ENCODE peak calls at places on chromosomes 7 and 10, in four cellular contexts. One of them, this sample, is unnamed.

GRCh38 chr10:31582365-31583052 is 263.5 kb downstream of the ZEB1 start:
- DNase-seq in DND-41: no peak
- DNase-seq in A549: peak; percentile 66
- DNase-seq in trophoblast cell: peak; percentile 66
- DNase-seq in this sample: no peak

GRCh38 chr10:122084286-122085041 is 95.5 kb downstream of the TACC2 start:
- DNase-seq in A549: no peak
- DNase-seq in DND-41: no peak
- DNase-seq in trophoblast cell: no peak
- DNase-seq in this sample: no peak

GRCh38 chr7:41977165-41977651 is 259.8 kb downstream of the GLI3 start:
- DNase-seq in A549: peak; percentile 28
- DNase-seq in trophoblast cell: peak; percentile 45
- DNase-seq in DND-41: peak; percentile 15
- DNase-seq in this sample: no peak

GRCh38 chr7:139598642-139599041 is 75.2 kb downstream of the CLEC2L start:
- DNase-seq in DND-41: no peak
- DNase-seq in trophoblast cell: no peak
- DNase-seq in A549: no peak
- DNase-seq in this sample: no peak

GRCh38 chr7:138842111-138842510 is 44.1 kb upstream of the ATP6V0A4 start:
- DNase-seq in trophoblast cell: no peak
- DNase-seq in DND-41: no peak
- DNase-seq in A549: peak; percentile 15
- DNase-seq in this sample: no peak

GRCh38 chr7:117986645-117987269 is 113.5 kb upstream of the CTTNBP2 start:
- DNase-seq in DND-41: no peak
- DNase-seq in trophoblast cell: no peak
- DNase-seq in A549: no peak
- DNase-seq in this sample: no peak

GRCh38 chr7:79876769-79877362 is 257.8 kb upstream of the GNAI1 start:
- DNase-seq in DND-41: no peak
- DNase-seq in A549: no peak
- DNase-seq in trophoblast cell: peak; percentile 30
- DNase-seq in this sample: no peak

GRCh38 chr7:87148332-87148955 is 3.8 kb upstream of the DMTF1 start:
- DNase-seq in DND-41: no peak
- DNase-seq in trophoblast cell: peak; percentile 64
- DNase-seq in A549: peak; percentile 7
- DNase-seq in this sample: no peak

GRCh38 chr7:36227223-36227622 is 74.2 kb downstream of the EEPD1 start:
- DNase-seq in A549: no peak
- DNase-seq in DND-41: no peak
- DNase-seq in trophoblast cell: no peak
- DNase-seq in this sample: no peak

GRCh38 chr7:294440-295154 is 4.6 kb downstream of the FOXL3 start:
- DNase-seq in A549: no peak
- DNase-seq in trophoblast cell: no peak
- DNase-seq in DND-41: no peak
- DNase-seq in this sample: no peak

GRCh38 chr10:108544500-108545120 is 1378.7 kb downstream of the XPNPEP1 start:
- DNase-seq in DND-41: peak; percentile 29
- DNase-seq in trophoblast cell: peak; percentile 70
- DNase-seq in A549: peak; percentile 1
- DNase-seq in this sample: no peak

GRCh38 chr10:78507761-78508160 is 474.1 kb downstream of the RPS24 start:
- DNase-seq in A549: no peak
- DNase-seq in trophoblast cell: peak; percentile 40
- DNase-seq in DND-41: no peak
- DNase-seq in this sample: no peak

GRCh38 chr10:58701398-58702135 is 188.9 kb downstream of the BICC1 start:
- DNase-seq in trophoblast cell: peak; percentile 31
- DNase-seq in A549: no peak
- DNase-seq in DND-41: no peak
- DNase-seq in this sample: no peak

GRCh38 chr10:79176949-79177602 is 108.3 kb downstream of the ZMIZ1 start:
- DNase-seq in trophoblast cell: no peak
- DNase-seq in DND-41: no peak
- DNase-seq in A549: no peak
- DNase-seq in this sample: no peak

GRCh38 chr10:87873656-87874055 is 10.2 kb downstream of the PTEN start:
- DNase-seq in DND-41: no peak
- DNase-seq in A549: no peak
- DNase-seq in trophoblast cell: no peak
- DNase-seq in this sample: no peak

GRCh38 chr10:78433722-78434535 is 400.3 kb downstream of the RPS24 start:
- DNase-seq in DND-41: no peak
- DNase-seq in trophoblast cell: no peak
- DNase-seq in A549: no peak
- DNase-seq in this sample: no peak

GRCh38 chr7:69531050-69531449 is 67.2 kb upstream of the AUTS2 start:
- DNase-seq in A549: no peak
- DNase-seq in DND-41: no peak
- DNase-seq in trophoblast cell: no peak
- DNase-seq in this sample: no peak

GRCh38 chr7:69527706-69528105 is 70.6 kb upstream of the AUTS2 start:
- DNase-seq in trophoblast cell: no peak
- DNase-seq in A549: no peak
- DNase-seq in DND-41: no peak
- DNase-seq in this sample: no peak

DNA sequence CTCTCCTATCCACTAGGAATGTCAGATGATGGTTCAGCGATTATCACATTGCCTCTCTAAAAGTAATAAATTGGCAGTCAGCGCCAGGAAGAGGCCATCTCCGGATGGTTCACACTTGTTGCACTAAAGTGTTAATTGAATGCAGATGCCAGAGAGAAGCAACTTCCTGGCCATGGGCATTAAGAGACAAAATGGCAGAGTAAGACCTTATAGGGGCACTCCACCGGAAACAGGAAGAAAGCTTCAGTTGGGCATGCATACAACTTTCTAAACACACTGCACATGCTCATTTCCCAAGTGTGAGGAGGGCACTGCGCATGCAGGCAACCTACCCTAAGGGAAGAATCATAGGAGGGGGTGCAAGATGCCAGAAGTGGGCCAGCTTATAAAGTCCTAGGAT is 71.7 kb upstream of the AUTS2 start:
- DNase-seq in trophoblast cell: no peak
- DNase-seq in DND-41: no peak
- DNase-seq in A549: no peak
- DNase-seq in this sample: no peak
- H3K4me3 ChIP-seq in trophoblast cell: no peak overlapping the region
- H3K4me3 ChIP-seq in DND-41: no peak overlapping the region
- H3K4me3 ChIP-seq in A549: no peak overlapping the region
- H3K4me3 ChIP-seq in this sample: no peak overlapping the region

GRCh38 chr10:98170249-98171117 is 36.0 kb downstream of the R3HCC1L start:
- DNase-seq in A549: peak; percentile 44
- DNase-seq in DND-41: peak; percentile 40
- DNase-seq in trophoblast cell: peak; percentile 88
- DNase-seq in this sample: no peak

GRCh38 chr10:98169379-98169778 is 34.9 kb downstream of the R3HCC1L start:
- DNase-seq in A549: no peak
- DNase-seq in trophoblast cell: no peak
- DNase-seq in DND-41: no peak
- DNase-seq in this sample: no peak

GRCh38 chr10:98168147-98168546 is 33.7 kb downstream of the R3HCC1L start:
- DNase-seq in A549: no peak
- DNase-seq in trophoblast cell: no peak
- DNase-seq in DND-41: no peak
- DNase-seq in this sample: no peak

GRCh38 chr10:98167191-98167590 is 32.7 kb downstream of the R3HCC1L start:
- DNase-seq in trophoblast cell: no peak
- DNase-seq in A549: no peak
- DNase-seq in DND-41: no peak
- DNase-seq in this sample: no peak

GRCh38 chr10:98168766-98169165 is 34.3 kb downstream of the R3HCC1L start:
- DNase-seq in DND-41: no peak
- DNase-seq in A549: no peak
- DNase-seq in trophoblast cell: no peak
- DNase-seq in this sample: no peak
- H3K4me1 ChIP-seq in DND-41: no peaks in the 10 kb centered on the region
- H3K4me1 ChIP-seq in A549: no peaks in the 10 kb centered on the region
- H3K4me1 ChIP-seq in trophoblast cell: no peaks in the 10 kb centered on the region
- H3K4me1 ChIP-seq in this sample: no peaks in the 10 kb centered on the region

GRCh38 chr10:683448-684071 is 5.9 kb downstream of the DIP2C start:
- DNase-seq in trophoblast cell: no peak
- DNase-seq in DND-41: no peak
- DNase-seq in A549: peak; percentile 89
- DNase-seq in this sample: no peak
- H3K27ac ChIP-seq in trophoblast cell: no peak overlapping the region
- H3K27ac ChIP-seq in DND-41: no peak overlapping the region
- H3K27ac ChIP-seq in A549: peak overlapping the region; percentile 71
- H3K27ac ChIP-seq in this sample: no peak overlapping the region

DNA sequence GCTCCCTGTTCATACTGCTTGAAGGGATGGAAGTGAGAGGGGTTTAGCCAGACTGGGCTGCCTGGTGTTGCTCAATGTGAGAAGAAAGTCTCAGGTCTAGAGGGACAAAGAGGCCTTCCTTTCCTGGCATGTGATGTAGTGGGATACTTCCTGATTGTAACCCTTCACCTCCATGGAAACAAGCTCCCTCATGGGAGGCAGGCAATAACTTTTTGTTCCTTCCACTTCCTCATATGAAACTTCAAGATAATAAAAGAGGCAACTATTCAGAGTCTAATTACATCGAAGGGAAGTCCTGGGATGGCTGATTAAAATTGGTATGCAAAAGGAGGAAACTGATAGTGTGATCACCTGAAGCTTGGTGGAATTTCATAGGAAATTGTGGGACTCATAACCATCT is 84.1 kb upstream of the ETV1 start:
- DNase-seq in trophoblast cell: no peak
- DNase-seq in A549: no peak
- DNase-seq in DND-41: no peak
- DNase-seq in this sample: no peak
- H3K4me3 ChIP-seq in trophoblast cell: no peak overlapping the region
- H3K4me3 ChIP-seq in A549: no peak overlapping the region
- H3K4me3 ChIP-seq in DND-41: no peak overlapping the region
- H3K4me3 ChIP-seq in this sample: no peak overlapping the region

GRCh38 chr10:17669185-17669872 is 25.4 kb downstream of the STAM start:
- DNase-seq in trophoblast cell: no peak
- DNase-seq in DND-41: no peak
- DNase-seq in A549: no peak
- DNase-seq in this sample: peak; percentile 9
- H3K4me1 ChIP-seq in trophoblast cell: peaks cover 8% of the 10 kb centered on the region
- H3K4me1 ChIP-seq in DND-41: no peaks in the 10 kb centered on the region
- H3K4me1 ChIP-seq in A549: peaks cover 65% of the 10 kb centered on the region
- H3K4me1 ChIP-seq in this sample: peaks cover 10% of the 10 kb centered on the region

DNA sequence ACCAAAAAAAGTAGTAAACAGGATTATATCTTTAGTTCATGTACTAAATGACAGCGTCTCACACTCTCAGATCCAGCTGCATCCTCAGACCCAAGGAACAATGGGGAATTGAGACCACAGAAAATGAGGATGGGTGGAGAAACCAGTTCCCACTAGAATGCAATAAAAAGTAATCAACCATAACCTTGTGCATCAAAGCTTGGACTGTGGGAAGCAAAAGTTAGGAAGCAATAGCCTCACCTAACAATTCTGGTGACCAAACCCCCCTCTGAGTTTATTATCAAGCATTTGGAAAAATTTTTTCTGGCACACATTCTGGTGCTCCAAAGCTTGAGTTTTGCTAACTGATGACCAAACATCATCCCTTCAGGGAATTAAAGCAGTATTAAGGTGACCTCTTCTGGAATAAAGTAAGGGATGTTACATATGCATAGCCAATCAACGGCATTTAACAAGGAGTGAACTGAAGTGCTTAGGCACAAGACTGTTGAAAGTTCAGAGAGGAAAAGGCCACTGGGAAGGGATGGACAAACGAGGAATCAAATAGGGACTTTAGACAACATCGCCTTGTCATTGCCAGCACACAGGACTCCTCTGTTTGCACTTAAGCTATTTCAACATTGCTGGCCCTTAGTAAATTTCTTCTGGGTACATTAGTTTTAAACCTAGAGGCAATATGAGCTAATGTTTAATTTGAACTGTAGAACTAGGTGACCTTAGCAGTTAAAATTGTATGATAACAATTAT is 1.2 kb upstream of the MAT1A start:
- DNase-seq in A549: no peak
- DNase-seq in DND-41: no peak
- DNase-seq in trophoblast cell: no peak
- DNase-seq in this sample: no peak
- H3K27ac ChIP-seq in A549: no peak overlapping the region
- H3K27ac ChIP-seq in DND-41: no peak overlapping the region
- H3K27ac ChIP-seq in trophoblast cell: no peak overlapping the region
- H3K27ac ChIP-seq in this sample: no peak overlapping the region

DNA sequence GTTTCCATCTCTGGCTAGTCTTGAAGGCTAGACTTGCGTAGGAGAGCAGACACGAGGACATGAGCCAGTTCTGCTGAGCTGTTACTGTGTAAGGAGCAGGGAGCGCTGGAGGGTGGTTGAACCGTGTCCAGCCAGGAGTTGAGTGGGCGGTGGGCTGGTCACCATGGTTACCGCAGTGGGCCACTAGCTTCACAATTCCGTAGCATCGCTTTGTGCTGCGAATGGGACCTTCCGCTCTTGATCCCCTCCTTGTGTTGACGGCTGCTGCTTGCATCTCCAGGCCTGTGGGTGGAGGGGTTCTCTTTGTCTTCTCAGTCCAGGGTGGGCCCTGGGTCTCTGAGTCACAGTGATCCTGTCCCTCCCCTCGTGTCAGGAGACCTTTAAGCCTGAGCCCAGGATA is 49.4 kb upstream of the OCM start:
- DNase-seq in trophoblast cell: no peak
- DNase-seq in A549: no peak
- DNase-seq in DND-41: no peak
- DNase-seq in this sample: no peak
- H3K4me3 ChIP-seq in trophoblast cell: no peak overlapping the region
- H3K4me3 ChIP-seq in A549: no peak overlapping the region
- H3K4me3 ChIP-seq in DND-41: no peak overlapping the region
- H3K4me3 ChIP-seq in this sample: no peak overlapping the region

DNA sequence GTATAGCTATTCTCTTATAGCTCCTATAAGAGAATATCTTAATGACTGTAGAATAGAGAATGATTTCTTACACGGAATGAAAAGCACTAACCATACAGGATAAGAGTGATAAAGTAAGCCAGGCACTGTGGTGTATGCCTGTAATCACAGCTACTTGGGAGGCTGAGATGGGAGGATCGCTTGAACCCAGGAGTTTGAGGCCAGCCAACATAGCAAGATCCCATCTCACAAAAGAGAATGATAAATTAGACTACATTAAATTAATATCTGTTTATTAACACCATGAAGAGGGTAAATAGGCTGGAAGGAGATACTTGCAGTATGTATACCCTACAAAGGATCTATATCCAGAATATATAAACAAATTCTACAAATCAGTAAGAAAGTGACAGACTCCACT is 12.2 kb upstream of the OIT3 start:
- DNase-seq in DND-41: no peak
- DNase-seq in A549: no peak
- DNase-seq in trophoblast cell: no peak
- DNase-seq in this sample: no peak
- H3K4me1 ChIP-seq in DND-41: no peaks in the 10 kb centered on the region
- H3K4me1 ChIP-seq in A549: no peaks in the 10 kb centered on the region
- H3K4me1 ChIP-seq in trophoblast cell: no peaks in the 10 kb centered on the region
- H3K4me1 ChIP-seq in this sample: no peaks in the 10 kb centered on the region

GRCh38 chr7:151506901-151507382 is 12.8 kb downstream of the RHEB start:
- DNase-seq in trophoblast cell: no peak
- DNase-seq in DND-41: no peak
- DNase-seq in A549: no peak
- DNase-seq in this sample: no peak
- H3K27ac ChIP-seq in trophoblast cell: no peak overlapping the region
- H3K27ac ChIP-seq in DND-41: no peak overlapping the region
- H3K27ac ChIP-seq in A549: peak overlapping the region; percentile 9
- H3K27ac ChIP-seq in this sample: no peak overlapping the region

This sample was measured in naive thymus-derived CD4-positive, alpha-beta T cell.